ENCODE peak calls at places on chromosomes 3 and 15, in four cellular contexts. A is HFFc6, F is NCI-H2081, C is fibroblast of the aortic adventitia. V is an unnamed sample.

GRCh38 chr3:7744850-7745249 is 756.8 kb upstream of the LMCD1 start:
- DNase-seq in C (peak; percentile 5), F (peak; percentile 55), A (no peak), V (no peak)

GRCh38 chr3:146640955-146641867 is 36.1 kb upstream of the PLSCR5 start:
- DNase-seq in A (peak; percentile 53), C (peak; percentile 69), F (peak; percentile 67), V (no peak)

GRCh38 chr15:70299931-70300858 is 202.5 kb upstream of the TLE3 start:
- DNase-seq in F (no peak), C (no peak), A (no peak), V (no peak)

GRCh38 chr3:48999085-48999858 is 7.9 kb upstream of the WDR6 start:
- DNase-seq in C (no peak), F (peak; percentile 53), A (no peak), V (no peak)

GRCh38 chr15:72117448-72117697 is 577 bp downstream of the MYO9A start:
- DNase-seq in A (peak; percentile 72), F (no peak), C (peak; percentile 72), V (peak; percentile 91)

GRCh38 chr3:152657002-152657400 is 177.9 kb upstream of the P2RY1 start:
- DNase-seq in A (no peak), F (no peak), C (no peak), V (no peak)

GRCh38 chr3:69563968-69564367 is 175.3 kb upstream of the MITF start:
- DNase-seq in F (no peak), C (no peak), A (no peak), V (no peak)

GRCh38 chr15:71114887-71115566 is at the start of gene THSD4:
- DNase-seq in A (peak; percentile 61), F (peak; percentile 46), C (peak; percentile 77), V (peak; percentile 71)

GRCh38 chr3:65888980-65889706 is 149.6 kb downstream of the MAGI1 start:
- DNase-seq in A (peak; percentile 96), F (no peak), C (peak; percentile 98), V (no peak)

GRCh38 chr15:38691951-38692788 is 127.6 kb upstream of the RASGRP1 start:
- DNase-seq in C (no peak), A (no peak), F (no peak), V (no peak)

GRCh38 chr3:107660316-107660976 is 137.7 kb downstream of the BBX start:
- DNase-seq in C (peak; percentile 82), F (peak; percentile 43), A (peak; percentile 41), V (no peak)

GRCh38 chr3:69174871-69175737 is 52.7 kb upstream of the LMOD3 start:
- DNase-seq in A (no peak), C (no peak), F (no peak), V (no peak)

GRCh38 chr3:123123716-123124616 is 57.1 kb downstream of the PDIA5 start:
- DNase-seq in A (no peak), C (no peak), F (no peak), V (no peak)

GRCh38 chr3:71360170-71360569 is 223.4 kb downstream of the FOXP1 start:
- DNase-seq in C (no peak), F (no peak), A (no peak), V (no peak)

GRCh38 chr15:89197503-89197971 is 23.8 kb downstream of the RLBP1 start:
- DNase-seq in F (peak; percentile 40), C (no peak), A (no peak), V (peak; percentile 62)

GRCh38 chr15:22226034-22226790 is 145.9 kb downstream of the OR4M2 start:
- DNase-seq in F (no peak), A (no peak), C (no peak), V (no peak)

GRCh38 chr3:99249627-99250026 is 348.1 kb upstream of the DCBLD2 start:
- DNase-seq in F (no peak), A (no peak), C (no peak), V (no peak)

GRCh38 chr3:11736136-11736833 is 92.6 kb upstream of the VGLL4 start:
- DNase-seq in A (no peak), C (no peak), F (no peak), V (no peak)

GRCh38 chr3:16399473-16399872 is 114.0 kb downstream of the RFTN1 start:
- DNase-seq in F (no peak), C (peak; percentile 89), A (peak; percentile 81), V (peak; percentile 80)

GRCh38 chr15:100101389-100102089 is 240.2 kb downstream of the ADAMTS17 start:
- DNase-seq in A (no peak), F (no peak), C (no peak), V (no peak)

GRCh38 chr15:75508741-75509532 is 57.4 kb upstream of the SIN3A start:
- DNase-seq in A (peak; percentile 42), C (peak; percentile 72), F (no peak), V (no peak)

GRCh38 chr3:161548301-161548700 is 51.7 kb downstream of the OTOL1 start:
- DNase-seq in F (peak; percentile 64), C (no peak), A (no peak), V (no peak)

GRCh38 chr15:78244101-78244500 is 9.7 kb upstream of the ACSBG1 start:
- DNase-seq in A (no peak), C (no peak), F (no peak), V (no peak)

GRCh38 chr3:120432105-120432860 is 18.5 kb downstream of the FSTL1 start:
- DNase-seq in C (peak; percentile 97), A (peak; percentile 77), F (no peak), V (no peak)

GRCh38 chr3:46643701-46644100 is 31.4 kb downstream of the FAM240A start:
- DNase-seq in F (no peak), A (no peak), C (no peak), V (no peak)

GRCh38 chr3:42753757-42754156 is 19.3 kb downstream of the CCDC13 start:
- DNase-seq in F (no peak), C (no peak), A (no peak), V (no peak)

GRCh38 chr3:184380210-184380626 is 364 bp downstream of the CHRD start:
- DNase-seq in C (no peak), A (no peak), F (peak; percentile 52), V (peak; percentile 81)

GRCh38 chr3:44359146-44359751 is 20.7 kb downstream of the TCAIM start:
- DNase-seq in C (no peak), A (no peak), F (no peak), V (no peak)

GRCh38 chr3:11601446-11602241 is 42.1 kb downstream of the VGLL4 start:
- DNase-seq in C (peak; percentile 87), A (no peak), F (no peak), V (no peak)

GRCh38 chr15:74616020-74616939 is 644 bp downstream of the CLK3 start:
- DNase-seq in C (peak; percentile 73), A (peak; percentile 63), F (peak; percentile 67), V (peak; percentile 89)

GRCh38 chr3:193883551-193883950 is 252.4 kb upstream of the HES1 start:
- DNase-seq in F (no peak), A (no peak), C (peak; percentile 42), V (no peak)

V was measured in suprapubic skin.